ENCODE peak calls at places on chromosomes 6 and 20, in eight cellular contexts. F, E, G, J, N, T, V and S are unnamed samples.

GRCh38 chr6:33095681-33096080 is 19.9 kb downstream of the HLA-DPB1 start:
- DNase-seq in V (no peak), F (no peak), G (no peak), J (no peak), T (no peak), E (no peak), N (peak; percentile 5), S (no peak)

GRCh38 chr20:54061106-54061881 is 9.1 kb downstream of the BCAS1 start:
- DNase-seq in J (no peak), E (no peak), V (no peak), T (no peak), G (no peak), N (peak; percentile 7), F (no peak), S (no peak)

GRCh38 chr6:156111913-156112312 is 656.3 kb upstream of the NOX3 start:
- DNase-seq in V (no peak), N (no peak), T (no peak), J (no peak), E (no peak), G (no peak), F (no peak), S (no peak)

GRCh38 chr6:138955262-138955661 is 32.8 kb downstream of the REPS1 start:
- DNase-seq in G (no peak), T (no peak), J (no peak), N (no peak), F (no peak), E (no peak), V (no peak), S (no peak)

GRCh38 chr6:87151786-87152527 is 3.4 kb upstream of the ZNF292 start:
- DNase-seq in E (peak; percentile 77), G (peak; percentile 15), V (peak; percentile 69), F (peak; percentile 56), T (peak; percentile 81), N (peak; percentile 31), J (peak; percentile 95), S (no peak)

GRCh38 chr6:165508321-165508889 is 154.6 kb downstream of the PDE10A start:
- DNase-seq in N (no peak), V (no peak), G (no peak), J (no peak), T (no peak), E (no peak), F (no peak), S (no peak)

GRCh38 chr6:33577718-33578117 is 2.4 kb downstream of the BAK1 start:
- DNase-seq in J (peak; percentile 75), N (no peak), G (no peak), E (no peak), T (no peak), V (no peak), F (no peak), S (no peak)

GRCh38 chr6:145631374-145631773 is 103.9 kb downstream of the EPM2A start:
- DNase-seq in N (no peak), F (no peak), V (no peak), G (no peak), T (no peak), J (no peak), E (no peak), S (no peak)

GRCh38 chr6:128518531-128519131 is 1.8 kb downstream of the PTPRK start:
- DNase-seq in N (no peak), E (no peak), F (no peak), G (no peak), V (no peak), J (no peak), T (no peak), S (no peak)

GRCh38 chr6:71457883-71458282 is 169.3 kb downstream of the OGFRL1 start:
- DNase-seq in N (no peak), E (no peak), T (no peak), V (no peak), F (no peak), J (no peak), G (no peak), S (no peak)

GRCh38 chr6:163814494-163815364 is 400.2 kb downstream of the QKI start:
- DNase-seq in E (no peak), F (no peak), J (no peak), T (no peak), V (no peak), N (peak; percentile 88), G (no peak), S (no peak)

GRCh38 chr20:3281437-3281836 is 42.4 kb upstream of the SLC4A11 start:
- DNase-seq in V (no peak), J (no peak), T (no peak), F (no peak), G (no peak), N (no peak), E (no peak), S (no peak)
- H3K4me3 ChIP-seq in V (no peak overlapping the region), J (no peak overlapping the region), T (no peak overlapping the region), F (no peak overlapping the region), G (no peak overlapping the region), N (no peak overlapping the region), E (no peak overlapping the region), S (no peak overlapping the region)

DNA sequence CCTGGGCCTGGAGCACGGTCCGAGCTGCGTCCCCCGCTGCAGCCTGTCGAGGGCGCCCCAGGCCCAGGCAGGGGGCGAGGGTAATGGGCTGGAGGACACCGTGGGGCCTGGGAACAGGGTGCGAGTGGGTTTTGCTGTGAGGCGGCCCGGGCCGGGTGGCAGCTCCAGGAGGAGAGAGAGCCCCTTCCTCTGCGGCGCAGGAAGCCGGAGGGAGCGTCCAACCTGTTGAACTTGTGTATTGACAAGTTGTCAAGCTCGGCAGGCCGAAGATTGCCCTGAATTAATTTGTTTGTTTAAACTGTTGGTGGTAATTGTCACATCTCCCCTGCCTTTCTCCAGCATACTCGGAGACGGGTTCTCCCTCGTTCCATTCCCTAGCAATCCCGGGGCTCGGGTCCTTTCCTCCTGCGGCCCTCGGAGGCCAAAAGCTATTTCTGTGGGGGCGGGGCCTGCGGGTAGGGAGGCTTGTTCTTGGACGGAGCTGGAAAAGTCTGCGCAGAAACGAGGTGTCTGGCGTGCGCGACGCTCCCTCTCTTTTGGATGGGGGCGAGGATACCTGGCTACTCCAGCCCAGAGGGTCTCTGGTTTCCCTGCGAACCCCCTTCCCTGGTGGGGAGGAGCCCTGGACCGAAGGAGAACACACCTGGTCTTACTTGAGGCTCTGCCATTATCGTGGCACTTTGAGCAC is 9.9 kb downstream of the NR2E1 start:
- DNase-seq in T (peak; percentile 43), E (no peak), G (no peak), V (no peak), F (peak; percentile 52), J (peak; percentile 88), N (no peak), S (no peak)
- H3K27me3 ChIP-seq in T (peaks cover 4% of the 10 kb centered on the region), E (peaks cover 65% of the 10 kb centered on the region), G (peaks cover 17% of the 10 kb centered on the region), V (peaks cover 25% of the 10 kb centered on the region), F (no peaks in the 10 kb centered on the region), J (peaks cover 16% of the 10 kb centered on the region), N (peaks cover 69% of the 10 kb centered on the region), S (peaks cover 69% of the 10 kb centered on the region)

GRCh38 chr6:10554826-10555225 is 33.7 kb downstream of the GCNT2 start:
- DNase-seq in N (no peak), E (no peak), V (no peak), F (no peak), J (no peak), G (no peak), T (no peak), S (no peak)

GRCh38 chr6:10558575-10558974 is 37.4 kb downstream of the GCNT2 start:
- DNase-seq in N (no peak), G (no peak), T (peak; percentile 50), V (peak; percentile 74), J (no peak), F (no peak), E (peak; percentile 76), S (no peak)

GRCh38 chr6:10555625-10556309 is 34.6 kb downstream of the GCNT2 start:
- DNase-seq in E (peak; percentile 83), V (peak; percentile 51), G (peak; percentile 28), N (peak; percentile 8), T (peak; percentile 65), J (no peak), F (peak; percentile 21), S (no peak)

GRCh38 chr6:10557886-10558285 is 36.7 kb downstream of the GCNT2 start:
- DNase-seq in J (no peak), N (no peak), F (no peak), E (no peak), V (no peak), T (no peak), G (no peak), S (no peak)

DNA sequence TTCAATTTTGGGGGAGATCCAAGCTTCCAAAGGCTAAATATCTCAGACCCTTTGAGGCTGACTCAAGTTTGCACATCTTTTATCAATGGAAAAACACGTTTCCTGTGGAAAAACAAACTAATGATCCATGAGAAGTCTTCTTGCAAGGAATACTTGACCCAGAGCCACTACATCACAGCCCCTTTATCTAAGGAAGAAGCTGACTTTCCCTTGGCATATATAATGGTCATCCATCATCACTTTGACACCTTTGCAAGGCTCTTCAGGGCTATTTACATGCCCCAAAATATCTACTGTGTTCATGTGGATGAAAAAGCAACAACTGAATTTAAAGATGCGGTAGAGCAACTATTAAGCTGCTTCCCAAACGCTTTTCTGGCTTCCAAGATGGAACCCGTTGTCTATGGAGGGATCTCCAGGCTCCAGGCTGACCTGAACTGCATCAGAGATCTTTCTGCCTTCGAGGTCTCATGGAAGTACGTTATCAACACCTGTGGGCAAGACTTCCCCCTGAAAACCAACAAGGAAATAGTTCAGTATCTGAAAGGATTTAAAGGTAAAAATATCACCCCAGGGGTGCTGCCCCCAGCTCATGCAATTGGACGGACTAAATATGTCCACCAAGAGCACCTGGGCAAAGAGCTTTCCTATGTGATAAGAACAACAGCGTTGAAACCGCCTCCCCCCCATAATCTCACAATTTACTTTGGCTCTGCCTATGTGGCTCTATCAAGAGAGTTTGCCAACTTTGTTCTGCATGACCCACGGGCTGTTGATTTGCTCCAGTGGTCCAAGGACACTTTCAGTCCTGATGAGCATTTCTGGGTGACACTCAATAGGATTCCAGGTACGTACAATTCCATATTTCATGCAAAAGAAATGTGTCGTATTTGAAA is 35.6 kb downstream of the GCNT2 start:
- DNase-seq in T (no peak), G (no peak), F (peak; percentile 23), V (peak; percentile 40), E (no peak), N (no peak), J (no peak), S (no peak)
- H3K4me3 ChIP-seq in T (peak overlapping the region; percentile 55), G (peak overlapping the region; percentile 68), F (peak overlapping the region; percentile 42), V (peak overlapping the region; percentile 37), E (peak overlapping the region; percentile 24), N (no peak overlapping the region), J (no peak overlapping the region), S (no peak overlapping the region)

GRCh38 chr6:10393544-10394225 is 21.2 kb downstream of the TFAP2A start:
- DNase-seq in F (no peak), N (no peak), T (no peak), E (no peak), V (no peak), J (no peak), G (no peak), S (no peak)

GRCh38 chr6:10391299-10391630 is 23.6 kb downstream of the TFAP2A start:
- DNase-seq in J (no peak), T (no peak), E (no peak), G (no peak), F (no peak), V (no peak), N (no peak), S (no peak)

GRCh38 chr6:10389739-10390494 is 25.0 kb downstream of the TFAP2A start:
- DNase-seq in J (no peak), E (no peak), T (no peak), F (no peak), N (no peak), G (no peak), V (no peak), S (no peak)

GRCh38 chr6:10390495-10391298 is 24.2 kb downstream of the TFAP2A start:
- DNase-seq in E (no peak), F (no peak), N (no peak), J (no peak), G (no peak), V (no peak), T (no peak), S (no peak)

GRCh38 chr6:10391799-10392198 is 23.1 kb downstream of the TFAP2A start:
- DNase-seq in T (no peak), G (no peak), F (no peak), J (no peak), V (no peak), E (no peak), N (no peak), S (no peak)
- H3K27me3 ChIP-seq in T (peaks cover 92% of the 10 kb centered on the region), G (peaks cover 32% of the 10 kb centered on the region), F (peaks cover 93% of the 10 kb centered on the region), J (peaks cover 6% of the 10 kb centered on the region), V (peaks cover 27% of the 10 kb centered on the region), E (peaks cover 40% of the 10 kb centered on the region), N (peaks cover 75% of the 10 kb centered on the region), S (peaks cover 64% of the 10 kb centered on the region)